ENCODE peak calls at places on chromosomes 4 and X, in four cellular contexts. T is GM12878, Q is HL-60, I is K562. S is an unnamed sample.

GRCh38 chr4:32147446-32148064 is 1427.4 kb downstream of the PCDH7 start:
- DNase-seq in T (no peak), Q (no peak), I (no peak), S (no peak)

GRCh38 chrX:1249101-1249887 is 19.3 kb upstream of the CSF2RA start:
- DNase-seq in T (peak), Q (peak), I (no peak), S (no peak)

GRCh38 chr4:80948161-80948560 is 82.3 kb upstream of the BMP3 start:
- DNase-seq in T (no peak), Q (no peak), I (no peak), S (no peak)

GRCh38 chr4:3489451-3489962 is 26.4 kb downstream of the DOK7 start:
- DNase-seq in T (no peak), Q (no peak), I (no peak), S (no peak)

GRCh38 chr4:125317526-125317880 is 2.7 kb downstream of the FAT4 start:
- DNase-seq in T (no peak), Q (no peak), I (no peak), S (no peak)

GRCh38 chr4:45482346-45482745 is 641.5 kb downstream of the GABRG1 start:
- DNase-seq in T (no peak), Q (no peak), I (no peak), S (no peak)

GRCh38 chrX:150405006-150405405 is 41.9 kb downstream of the MAMLD1 start:
- DNase-seq in T (no peak), Q (no peak), I (no peak), S (no peak)

GRCh38 chr4:109764376-109764775 is 34.5 kb upstream of the PLA2G12A start:
- DNase-seq in T (no peak), Q (no peak), I (no peak), S (no peak)

GRCh38 chr4:89657931-89658700 is 178.8 kb downstream of the SNCA start:
- DNase-seq in T (no peak), Q (no peak), I (no peak), S (no peak)

GRCh38 chr4:149063007-149063406 is 620.8 kb upstream of the NR3C2 start:
- DNase-seq in T (no peak), Q (no peak), I (no peak), S (no peak)

GRCh38 chr4:46389301-46389761 is 597 bp downstream of the GABRA2 start:
- DNase-seq in T (no peak), Q (no peak), I (no peak), S (no peak)

GRCh38 chrX:68807818-68808217 is 21.0 kb upstream of the EFNB1 start:
- DNase-seq in T (no peak), Q (no peak), I (no peak), S (no peak)

GRCh38 chrX:31656013-31656412 is 584.2 kb upstream of the FTHL17 start:
- DNase-seq in T (no peak), Q (no peak), I (no peak), S (no peak)

GRCh38 chr4:130424211-130424610 is 1328.3 kb downstream of the C4orf33 start:
- DNase-seq in T (no peak), Q (no peak), I (no peak), S (no peak)

GRCh38 chr4:3480528-3481112 is 17.5 kb downstream of the DOK7 start:
- DNase-seq in T (no peak), Q (peak), I (peak), S (peak)

GRCh38 chr4:92847046-92847445 is 543.3 kb downstream of the GRID2 start:
- DNase-seq in T (no peak), Q (no peak), I (no peak), S (no peak)

GRCh38 chr4:135948797-135949196 is 1583.5 kb downstream of the PCDH18 start:
- DNase-seq in T (no peak), Q (no peak), I (no peak), S (no peak)

GRCh38 chr4:174631901-174632758 is 109.8 kb upstream of the HPGD start:
- DNase-seq in T (no peak), Q (no peak), I (peak), S (no peak)

GRCh38 chr4:159446266-159446976 is 343.5 kb downstream of the RAPGEF2 start:
- DNase-seq in T (peak), Q (peak), I (peak), S (peak)

GRCh38 chr4:151688003-151688784 is 72.6 kb downstream of the GATB start:
- DNase-seq in T (no peak), Q (no peak), I (no peak), S (no peak)

GRCh38 chr4:124499266-124499665 is 213.3 kb downstream of the ANKRD50 start:
- DNase-seq in T (no peak), Q (no peak), I (no peak), S (no peak)

GRCh38 chrX:12896935-12897334 is 9.5 kb upstream of the TLR8 start:
- DNase-seq in T (no peak), Q (no peak), I (no peak), S (no peak)

GRCh38 chrX:15522464-15522863 is 21.9 kb downstream of the BMX start:
- DNase-seq in T (no peak), Q (no peak), I (no peak), S (no peak)

GRCh38 chr4:141763373-141763772 is 127.0 kb downstream of the IL15 start:
- DNase-seq in T (no peak), Q (no peak), I (no peak), S (no peak)

GRCh38 chrX:44742480-44743155 is 101.2 kb upstream of the DUSP21 start:
- DNase-seq in T (no peak), Q (no peak), I (no peak), S (no peak)

GRCh38 chrX:44744828-44745227 is 99.0 kb upstream of the DUSP21 start:
- DNase-seq in T (no peak), Q (no peak), I (no peak), S (no peak)

GRCh38 chrX:44747317-44747716 is 96.5 kb upstream of the DUSP21 start:
- DNase-seq in T (no peak), Q (no peak), I (no peak), S (no peak)

DNA sequence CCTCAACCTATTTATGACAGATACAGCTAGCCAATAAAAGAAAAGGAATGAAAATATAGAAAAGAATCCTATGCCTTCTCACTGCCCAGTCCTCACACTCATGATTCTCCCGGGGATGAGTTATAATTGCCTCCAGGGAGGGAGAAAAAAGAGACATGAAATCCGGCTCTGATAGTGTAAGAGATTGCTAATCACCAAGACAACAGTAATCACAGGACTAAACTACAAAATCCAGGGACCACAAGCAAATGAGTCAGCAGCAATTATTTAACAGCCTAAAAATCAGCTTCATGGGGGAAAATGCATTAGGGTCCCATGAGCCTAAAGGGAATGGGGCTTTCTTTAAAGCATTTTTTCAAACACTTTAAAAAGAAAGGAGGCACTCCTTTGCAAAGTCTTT is 95.8 kb upstream of the DUSP21 start:
- DNase-seq in T (no peak), Q (no peak), I (no peak), S (no peak)
- TF ChIP-seq SPI1 in T (no peak), Q (no peak), I (no peak), S (no peak)

DNA sequence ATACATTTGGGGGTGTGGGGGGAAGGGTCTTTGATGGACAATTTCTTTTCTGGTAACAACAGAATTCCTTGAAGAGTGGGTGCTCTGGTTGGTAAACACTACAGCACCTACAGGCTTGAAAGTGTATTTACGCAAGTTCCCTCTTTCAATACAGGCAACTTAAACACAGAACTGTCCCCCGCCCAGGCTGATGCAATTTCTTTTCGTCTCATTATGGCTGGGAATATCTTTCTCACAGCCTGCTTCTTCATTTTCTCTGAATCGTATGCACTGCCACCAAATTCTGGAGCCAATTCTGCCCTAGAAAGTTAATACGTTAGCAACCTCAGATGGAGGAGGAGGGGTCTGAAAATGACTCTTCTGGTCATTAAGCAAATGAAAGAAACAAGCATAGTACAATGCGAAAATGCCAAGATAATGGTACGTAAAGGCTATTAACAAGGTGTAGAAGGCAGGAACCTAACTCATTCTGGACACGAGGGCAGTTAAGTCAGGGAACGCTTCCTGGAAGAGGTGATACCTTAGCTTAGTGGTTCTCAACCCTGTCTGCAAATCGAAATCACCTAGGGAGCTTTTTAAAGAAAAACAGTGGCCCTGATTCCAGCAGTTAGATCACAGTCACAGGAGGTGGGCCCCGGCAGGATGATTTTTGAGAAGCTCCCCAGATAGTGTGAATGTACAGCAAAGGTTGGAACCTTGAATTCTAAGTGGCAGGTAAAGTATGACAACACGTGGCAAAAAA is 1.0 kb downstream of the AGA start:
- DNase-seq in T (peak), Q (peak), I (peak), S (peak)
- TF ChIP-seq SPI1 in T (no peak), Q (peak), I (no peak), S (no peak)

GRCh38 chr4:140346136-140346535 is 27.3 kb upstream of the SCOC start:
- DNase-seq in T (no peak), Q (no peak), I (no peak), S (no peak)
- TF ChIP-seq SPI1 in T (no peak), Q (no peak), I (no peak), S (no peak)

DNA sequence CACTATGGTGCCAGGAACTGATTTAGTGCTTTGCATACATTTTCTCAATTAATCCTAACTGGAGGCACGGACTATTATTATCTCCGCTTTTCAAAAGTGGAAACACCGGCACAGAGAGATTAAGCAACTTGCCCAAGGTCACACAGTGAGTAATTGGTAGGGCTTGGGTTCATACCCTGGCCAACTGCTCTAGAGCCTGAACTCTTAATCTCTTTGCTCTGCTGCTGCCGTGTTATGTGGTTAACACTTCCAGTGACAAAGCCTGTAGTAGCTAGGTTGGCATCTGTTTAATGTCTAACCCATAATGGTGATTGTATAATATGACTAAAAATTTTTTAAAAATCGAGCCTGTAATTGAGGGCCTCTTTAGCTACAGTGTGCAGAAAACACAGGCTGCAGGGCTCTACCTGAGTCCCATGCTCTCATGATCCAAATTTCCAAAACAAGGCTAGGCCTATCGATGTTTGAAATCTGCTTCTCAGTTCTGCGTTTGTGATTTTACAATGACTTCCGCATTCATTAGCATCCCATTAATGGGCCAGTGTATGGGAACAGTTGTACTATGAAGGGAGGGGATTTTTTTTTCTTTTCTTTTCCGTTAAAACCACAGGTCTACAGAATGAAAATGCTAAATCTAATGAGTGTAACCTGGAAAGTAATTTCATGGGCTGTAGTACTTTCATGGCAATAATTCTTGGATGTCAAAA is 219.3 kb upstream of the JADE1 start:
- DNase-seq in T (no peak), Q (no peak), I (no peak), S (no peak)
- TF ChIP-seq SPI1 in T (no peak), Q (no peak), I (no peak), S (no peak)

DNA sequence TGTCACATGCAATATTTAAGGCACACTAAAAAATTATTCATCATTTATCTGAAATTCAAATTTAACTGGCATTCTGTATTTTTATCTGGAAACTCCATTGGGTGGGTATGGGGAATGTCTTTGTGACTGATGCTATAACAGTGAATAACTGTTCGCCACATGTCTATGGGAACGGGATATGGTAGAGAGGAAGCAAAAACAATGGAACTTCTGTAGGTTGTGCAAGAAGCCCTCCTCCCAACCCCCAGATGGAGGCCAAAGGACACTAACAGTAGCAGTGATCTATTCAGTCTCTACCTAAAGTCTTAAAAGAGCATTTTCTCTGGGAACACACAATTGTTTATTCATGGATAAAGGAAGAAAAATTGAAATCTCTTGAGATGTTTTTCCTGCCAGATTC is 57.1 kb upstream of the PLAC8 start:
- DNase-seq in T (no peak), Q (peak), I (no peak), S (no peak)
- TF ChIP-seq SPI1 in T (no peak), Q (peak), I (no peak), S (no peak)

DNA sequence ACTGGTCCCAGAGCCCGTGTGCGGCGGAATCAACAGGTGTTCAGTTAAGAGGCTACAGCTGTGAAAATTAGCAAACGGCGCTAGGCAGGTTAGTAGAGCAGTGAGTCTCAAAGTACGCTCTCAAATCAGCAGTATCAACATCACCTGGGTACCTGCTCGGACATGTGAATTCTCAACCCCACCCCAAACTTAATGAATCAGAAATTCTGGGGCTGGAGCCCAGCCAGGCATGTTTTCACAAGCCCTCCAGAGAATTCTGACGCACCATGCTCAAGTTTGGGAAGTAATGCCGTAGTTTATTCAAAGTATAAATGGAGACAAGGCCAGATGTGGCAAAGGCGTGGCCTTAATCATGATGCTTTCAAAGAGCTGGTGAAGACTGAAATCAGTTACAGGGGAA is 58.2 kb upstream of the PTCHD1 start:
- DNase-seq in T (no peak), Q (no peak), I (no peak), S (no peak)
- TF ChIP-seq SPI1 in T (no peak), Q (no peak), I (no peak), S (no peak)

S was measured in GM12891.